ENCODE peak calls at places on chromosomes 16 and 17, in seven cellular contexts. S is NCI-H1092; Z is fibroblast of mammary gland; I is GM04503; O is stimulated activated CD8-positive, alpha-beta memory T cell treated with anti-CD3 and anti-CD28 coated beads, Interleukin-7, amount 100 ng/mL, for 1 hour; N is activated CD4-positive, alpha-beta T cell treated with anti-CD3 and anti-CD28 coated beads for 48 hours; Y is left cardiac atrium. M is an unnamed sample.

GRCh38 chr17:60065136-60065535 is 13.6 kb downstream of the HEATR6 start:
- DNase-seq in Z (peak; percentile 64), N (no peak), I (no peak), S (no peak), Y (no peak), O (no peak), M (peak; percentile 71)

GRCh38 chr16:67770371-67770991 is 35.9 kb downstream of the RANBP10 start:
- DNase-seq in N (no peak), I (no peak), O (no peak), Z (peak; percentile 61), Y (no peak), S (no peak), M (no peak)

GRCh38 chr16:82651921-82652601 is 25.3 kb downstream of the CDH13 start:
- DNase-seq in Z (no peak), O (no peak), Y (no peak), N (peak; percentile 11), I (no peak), S (no peak), M (no peak)

GRCh38 chr16:70395345-70395901 is 43.5 kb downstream of the ST3GAL2 start:
- DNase-seq in S (no peak), Z (peak; percentile 43), O (peak; percentile 41), I (no peak), Y (peak; percentile 65), N (peak; percentile 79), M (peak; percentile 57)

GRCh38 chr16:50763211-50763610 is 21.3 kb downstream of the CYLD start:
- DNase-seq in Y (no peak), S (no peak), O (no peak), I (no peak), N (no peak), Z (no peak), M (no peak)

GRCh38 chr17:8256291-8256690 is 7.2 kb downstream of the PFAS start:
- DNase-seq in Y (no peak), S (no peak), O (no peak), I (no peak), N (no peak), Z (no peak), M (no peak)

GRCh38 chr17:4020096-4020495 is 55.9 kb upstream of the ATP2A3 start:
- DNase-seq in S (no peak), Z (no peak), N (no peak), I (no peak), O (no peak), Y (no peak), M (no peak)

GRCh38 chr17:80030730-80031410 is 4.8 kb downstream of the TBC1D16 start:
- DNase-seq in Y (no peak), I (no peak), N (no peak), S (peak; percentile 87), O (no peak), Z (no peak), M (no peak)